ENCODE peak calls at places on chromosomes 12 and 14, in six cellular contexts. J, A, F, K, M and V are unnamed samples.
A peak's percentile ranks its signal among the peaks of the same experiment; 100 is the strongest.

GRCh38 chr14:63470877-63471565 is 72.2 kb downstream of the PPP2R5E start:
- DNase-seq in F (no peak), M (no peak), K (peak; percentile 39), A (no peak), J (no peak), V (no peak)

GRCh38 chr14:105260826-105261438 is 12.6 kb downstream of the BTBD6 start:
- DNase-seq in J (no peak), F (no peak), A (no peak), K (no peak), M (no peak), V (no peak)

GRCh38 chr14:56648508-56649301 is 69.1 kb downstream of the TMEM260 start:
- DNase-seq in F (no peak), M (no peak), K (no peak), J (no peak), A (no peak), V (no peak)

GRCh38 chr14:104933721-104934379 is 9.2 kb downstream of the PLD4 start:
- DNase-seq in A (no peak), K (no peak), M (no peak), J (no peak), F (no peak), V (no peak)

GRCh38 chr12:105561981-105562726 is 231.7 kb downstream of the C12orf75 start:
- DNase-seq in K (peak; percentile 63), J (peak; percentile 56), M (peak; percentile 76), F (no peak), A (peak; percentile 32), V (peak; percentile 38)

GRCh38 chr12:113658030-113658655 is 186.5 kb upstream of the LHX5 start:
- DNase-seq in F (no peak), M (no peak), K (no peak), A (no peak), J (no peak), V (no peak)

GRCh38 chr12:109433618-109434017 is 43.5 kb downstream of the KCTD10 start:
- DNase-seq in J (no peak), M (peak; percentile 18), A (no peak), K (no peak), F (peak; percentile 50), V (no peak)

GRCh38 chr14:100816286-100816949 is 9.5 kb upstream of the MEG3 start:
- DNase-seq in F (no peak), J (no peak), M (no peak), A (no peak), K (no peak), V (no peak)

GRCh38 chr12:68981536-68981935 is 48.6 kb upstream of the CPM start:
- DNase-seq in M (no peak), K (no peak), F (no peak), A (no peak), J (no peak), V (no peak)

GRCh38 chr12:119729871-119730270 is 61.9 kb downstream of the PRKAB1 start:
- DNase-seq in A (no peak), K (no peak), J (no peak), F (no peak), M (no peak), V (no peak)